ENCODE peak calls at places on chromosome 17, in ten cellular contexts. Y, K, V, A, Q, T, I, S, O and P are unnamed samples.
A peak's percentile ranks its signal among the peaks of the same experiment; 100 is the strongest.

GRCh38 chr17:42248351-42249179 is 27.6 kb downstream of the STAT5B start:
- DNase-seq in Y (peak; percentile 98), K (no peak), V (peak; percentile 42), A (no peak), Q (peak; percentile 94), T (peak; percentile 79), I (peak; percentile 89), S (peak; percentile 60), O (peak; percentile 71), P (no peak)

GRCh38 chr17:64386412-64387144 is 4.1 kb downstream of the PECAM1 start:
- DNase-seq in Y (peak; percentile 49), K (no peak), V (no peak), A (no peak), Q (peak; percentile 38), T (no peak), I (no peak), S (no peak), O (no peak), P (no peak)

GRCh38 chr17:35242805-35243458 is at the start of gene SLFN5:
- DNase-seq in Y (peak; percentile 95), K (peak; percentile 93), V (peak; percentile 93), A (peak; percentile 98), Q (peak; percentile 94), T (peak; percentile 97), I (peak; percentile 98), S (peak; percentile 94), O (peak; percentile 80), P (peak; percentile 96)

GRCh38 chr17:59846391-59847165 is 46.2 kb downstream of the TUBD1 start:
- DNase-seq in Y (peak; percentile 93), K (no peak), V (no peak), A (peak; percentile 84), Q (peak; percentile 94), T (peak; percentile 62), I (peak; percentile 82), S (peak; percentile 41), O (no peak), P (no peak)

GRCh38 chr17:60154616-60155426 is 5.0 kb downstream of the CA4 start:
- DNase-seq in Y (peak; percentile 94), K (no peak), V (no peak), A (no peak), Q (peak; percentile 80), T (no peak), I (peak; percentile 57), S (no peak), O (no peak), P (no peak)

GRCh38 chr17:57261084-57261461 is 4.8 kb downstream of the MSI2 start:
- DNase-seq in Y (no peak), K (no peak), V (no peak), A (no peak), Q (peak; percentile 2), T (no peak), I (no peak), S (no peak), O (no peak), P (no peak)

GRCh38 chr17:17935321-17936271 is 36.6 kb downstream of the TOM1L2 start:
- DNase-seq in Y (peak; percentile 91), K (no peak), V (no peak), A (peak; percentile 34), Q (peak; percentile 91), T (no peak), I (peak; percentile 83), S (no peak), O (no peak), P (peak; percentile 42)

GRCh38 chr17:19766421-19767270 is 18.5 kb upstream of the ALDH3A1 start:
- DNase-seq in Y (peak; percentile 57), K (peak; percentile 89), V (peak; percentile 78), A (peak; percentile 86), Q (peak; percentile 66), T (peak; percentile 65), I (peak; percentile 80), S (peak; percentile 78), O (no peak), P (peak; percentile 66)

DNA sequence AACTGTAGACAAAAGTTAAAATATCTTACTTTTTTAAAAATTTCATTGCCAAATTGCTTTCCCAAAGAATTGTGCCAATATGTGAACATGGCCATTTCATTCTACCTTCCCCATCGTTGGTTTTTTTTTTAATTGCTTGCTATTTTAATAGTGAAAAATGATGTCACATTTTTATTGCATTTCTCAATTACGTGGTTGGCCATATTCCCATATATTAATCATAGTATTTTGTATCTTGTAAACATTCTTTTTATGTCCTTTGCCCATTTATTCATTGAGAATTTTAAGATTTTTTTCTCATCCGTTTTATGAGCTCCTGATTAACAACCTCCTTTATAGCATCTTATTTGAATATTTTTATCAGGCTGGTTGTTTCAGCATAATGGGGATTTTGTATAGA is 7.2 kb downstream of the OMG start:
- DNase-seq in Y (no peak), K (no peak), V (no peak), A (no peak), Q (peak; percentile 36), T (no peak), I (no peak), S (no peak), O (no peak), P (no peak)
- TF ChIP-seq CTCF in Y (no peak), K (no peak), V (no peak), A (no peak), Q (no peak), T (no peak), I (no peak), S (no peak), O (no peak), P (no peak)

DNA sequence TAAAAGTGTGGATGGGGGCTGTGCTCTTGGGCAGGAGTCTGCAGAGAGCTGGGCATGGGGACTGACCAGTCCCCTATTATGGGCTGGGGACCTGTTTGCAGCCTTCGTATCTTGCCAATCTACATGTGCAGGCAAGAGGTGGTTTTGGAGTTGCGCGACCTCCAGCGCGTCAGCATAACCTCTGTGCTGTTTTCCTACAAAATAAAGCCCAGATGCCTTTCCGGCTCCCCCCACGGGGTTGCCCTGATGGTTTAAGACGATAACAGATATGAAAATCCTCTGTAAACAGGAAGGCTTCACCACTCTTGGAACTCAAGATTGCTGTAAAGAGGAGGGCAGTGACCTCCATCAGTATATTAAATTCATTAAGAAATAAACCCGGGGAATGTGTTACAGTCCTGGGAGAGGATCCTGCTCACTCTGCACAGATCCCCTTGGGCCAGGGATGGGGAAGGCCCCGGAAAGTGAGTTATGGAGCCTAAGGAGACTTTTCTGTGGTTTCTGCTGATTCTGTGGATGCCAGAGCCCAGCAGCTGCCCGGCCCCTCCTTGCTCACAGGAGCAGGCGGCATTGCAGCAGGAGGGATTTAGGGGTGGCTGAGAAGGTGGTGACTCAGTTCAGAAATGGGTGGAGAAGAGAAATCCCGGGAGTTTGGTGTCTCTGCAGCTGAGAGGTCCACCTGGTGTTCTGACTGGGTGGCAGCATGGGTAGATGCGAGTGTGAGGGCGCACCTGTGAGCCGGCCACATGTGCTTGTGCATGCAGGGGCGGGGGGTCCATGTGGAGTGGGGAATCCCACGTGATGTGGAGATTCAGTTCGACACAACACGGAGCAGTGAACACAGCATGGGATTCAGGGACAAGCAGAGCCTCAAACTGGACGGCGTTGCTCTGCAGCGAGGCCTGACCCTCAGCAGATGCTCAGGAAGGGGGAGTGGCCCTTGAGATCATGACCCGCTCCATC is 16.2 kb upstream of the SPPL2C start:
- DNase-seq in Y (no peak), K (no peak), V (no peak), A (no peak), Q (no peak), T (no peak), I (no peak), S (no peak), O (no peak), P (no peak)
- TF ChIP-seq CTCF in Y (no peak), K (no peak), V (no peak), A (no peak), Q (no peak), T (no peak), I (no peak), S (no peak), O (no peak), P (no peak)

GRCh38 chr17:49899588-49899987 is 51.7 kb upstream of the TAC4 start:
- DNase-seq in Y (no peak), K (no peak), V (no peak), A (no peak), Q (no peak), T (no peak), I (no peak), S (no peak), O (no peak), P (no peak)

GRCh38 chr17:49901460-49902331 is 53.8 kb upstream of the TAC4 start:
- DNase-seq in Y (no peak), K (peak; percentile 67), V (peak; percentile 50), A (peak; percentile 43), Q (no peak), T (no peak), I (no peak), S (no peak), O (no peak), P (no peak)

GRCh38 chr17:49896860-49897259 is 49.0 kb upstream of the TAC4 start:
- DNase-seq in Y (no peak), K (no peak), V (no peak), A (no peak), Q (no peak), T (no peak), I (no peak), S (no peak), O (no peak), P (no peak)

GRCh38 chr17:49896222-49896621 is 48.4 kb upstream of the TAC4 start:
- DNase-seq in Y (no peak), K (no peak), V (no peak), A (no peak), Q (no peak), T (no peak), I (no peak), S (no peak), O (no peak), P (no peak)

DNA sequence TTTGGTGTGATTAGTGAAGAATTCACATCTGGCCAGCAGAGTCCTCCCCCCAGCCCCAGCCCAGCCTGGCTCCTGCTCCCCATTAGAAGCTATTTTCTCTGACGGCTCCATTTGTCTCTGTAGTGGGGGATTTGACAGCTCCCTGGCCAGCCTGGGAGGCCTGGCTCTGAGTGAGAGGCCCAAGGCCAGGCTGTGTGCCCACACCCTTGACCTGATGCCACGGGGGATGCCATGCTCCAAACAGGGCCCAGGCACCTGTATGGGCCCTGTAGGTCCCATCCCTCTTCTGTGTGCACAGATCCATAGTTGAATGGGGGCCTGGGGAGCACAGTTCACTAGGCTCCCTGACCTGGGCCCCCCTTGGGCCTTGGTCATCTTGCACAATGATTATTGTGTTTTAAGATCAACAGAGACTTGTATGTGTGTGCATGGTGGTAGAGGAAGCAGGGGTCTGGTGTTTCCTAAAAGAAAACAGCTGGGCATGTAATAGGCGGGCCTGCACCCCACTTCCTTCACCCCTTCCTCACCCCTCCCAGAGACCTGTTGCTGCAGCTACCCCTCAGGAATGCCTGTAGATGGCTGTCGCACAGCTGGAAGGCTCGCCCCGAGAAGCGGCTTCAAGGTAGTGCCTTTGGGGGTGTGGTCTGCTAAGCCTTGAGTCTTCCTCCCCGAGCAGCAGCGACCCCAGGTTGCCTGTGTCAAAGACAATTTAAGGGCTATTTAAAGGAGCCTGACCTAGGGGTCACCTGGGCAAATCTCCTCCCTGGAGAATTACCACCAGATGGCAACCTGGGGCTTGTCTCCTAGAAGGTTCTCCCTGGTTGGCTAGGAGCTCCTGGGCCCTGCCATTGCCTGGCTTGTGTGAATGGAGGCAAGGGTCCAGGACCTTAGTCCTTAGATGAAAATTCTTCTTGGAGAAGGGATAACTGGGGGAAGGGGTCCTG is 51.0 kb upstream of the TAC4 start:
- DNase-seq in Y (no peak), K (no peak), V (peak; percentile 42), A (peak; percentile 78), Q (peak; percentile 5), T (no peak), I (no peak), S (no peak), O (no peak), P (no peak)
- TF ChIP-seq CTCF in Y (peak; percentile 19), K (no peak), V (peak; percentile 6), A (peak; percentile 52), Q (no peak), T (no peak), I (no peak), S (no peak), O (no peak), P (no peak)

GRCh38 chr17:82024859-82025258 is 1.8 kb downstream of the LRRC45 start:
- DNase-seq in Y (no peak), K (no peak), V (no peak), A (no peak), Q (no peak), T (no peak), I (no peak), S (no peak), O (no peak), P (no peak)

GRCh38 chr17:82022310-82022980 is at the start of gene CENPX:
- DNase-seq in Y (no peak), K (peak; percentile 62), V (no peak), A (no peak), Q (no peak), T (no peak), I (no peak), S (no peak), O (no peak), P (no peak)

GRCh38 chr17:82021728-82022309 is 859 bp downstream of the CENPX start:
- DNase-seq in Y (no peak), K (no peak), V (no peak), A (no peak), Q (no peak), T (no peak), I (no peak), S (no peak), O (no peak), P (no peak)

GRCh38 chr17:82022981-82023446 is at the start of gene LRRC45:
- DNase-seq in Y (peak; percentile 99), K (peak; percentile 99), V (peak; percentile 100), A (peak; percentile 99), Q (peak; percentile 100), T (peak; percentile 100), I (peak; percentile 100), S (peak; percentile 100), O (peak; percentile 100), P (peak; percentile 99)

DNA sequence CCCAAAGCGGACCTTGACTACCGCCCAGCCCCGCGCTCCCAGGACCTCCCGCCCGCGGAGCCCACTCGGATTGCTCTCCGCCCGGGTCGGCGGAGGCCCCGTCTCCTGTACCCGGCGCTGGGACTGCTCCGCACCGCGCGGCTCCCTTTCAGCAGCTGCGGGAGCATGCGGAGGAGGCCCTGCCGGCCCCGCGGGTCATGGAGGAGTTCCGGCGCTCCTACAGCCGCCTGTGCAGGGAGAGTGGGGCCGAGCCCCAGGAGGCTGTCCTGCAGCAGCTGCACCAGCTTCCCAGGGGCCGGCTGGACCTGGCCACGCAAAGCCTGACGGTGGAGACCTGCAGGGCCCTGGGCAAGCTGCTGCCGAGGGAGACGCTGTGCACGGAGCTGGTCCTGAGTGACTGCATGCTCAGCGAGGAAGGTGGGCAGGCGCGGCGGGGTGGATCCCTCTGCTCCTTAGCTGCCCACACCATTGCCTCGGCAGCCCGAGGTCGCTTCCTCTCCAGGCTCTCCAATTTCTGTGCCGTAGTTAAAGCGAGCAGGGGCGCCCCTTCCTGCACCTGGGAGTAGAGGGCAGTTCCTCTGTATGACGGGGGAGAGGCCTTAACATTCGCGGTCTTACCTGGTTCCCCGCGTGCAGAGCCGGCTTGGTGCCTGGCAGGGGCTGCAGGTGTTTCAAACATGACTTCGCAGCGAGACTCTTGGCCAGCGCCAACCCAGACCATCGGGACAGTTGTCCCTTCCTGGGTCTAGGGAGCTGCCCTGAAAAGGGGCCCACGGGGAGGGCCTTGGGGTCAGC is 539 bp downstream of the LRRC45 start:
- DNase-seq in Y (no peak), K (no peak), V (peak; percentile 57), A (peak; percentile 39), Q (no peak), T (no peak), I (no peak), S (no peak), O (no peak), P (no peak)
- TF ChIP-seq CTCF in Y (no peak), K (no peak), V (no peak), A (no peak), Q (no peak), T (no peak), I (no peak), S (no peak), O (no peak), P (no peak)